ENCODE peak calls at places on chromosomes 5 and 9, in ten cellular contexts. R, U, Z, L, X, Q, E, I, J and A are unnamed samples.

GRCh38 chr9:93026640-93027039 is 31.9 kb upstream of the SUSD3 start:
- DNase-seq in E (no peak), I (no peak), U (no peak), Z (no peak), Q (no peak), R (no peak), J (no peak), L (no peak), X (no peak), A (no peak)

GRCh38 chr9:4590430-4591122 is 71.5 kb upstream of the PLPP6 start:
- DNase-seq in J (no peak), I (peak), R (peak), E (no peak), X (no peak), L (no peak), Z (no peak), U (no peak), Q (no peak), A (no peak)

GRCh38 chr9:112945620-112946208 is 55.0 kb upstream of the SLC46A2 start:
- DNase-seq in E (peak), R (no peak), X (no peak), L (peak), I (no peak), Q (no peak), J (no peak), U (no peak), Z (no peak), A (no peak)

GRCh38 chr9:135885100-135885853 is 22.1 kb downstream of the CAMSAP1 start:
- DNase-seq in U (no peak), E (no peak), Q (no peak), R (no peak), I (no peak), Z (no peak), X (no peak), J (no peak), L (peak), A (no peak)

GRCh38 chr9:131276891-131277672 is 772 bp upstream of the FAM78A start:
- DNase-seq in Q (no peak), Z (peak), X (peak), E (no peak), J (no peak), L (peak), R (no peak), U (no peak), I (no peak), A (no peak)

GRCh38 chr5:96565843-96566242 is 96.3 kb upstream of the CAST start:
- DNase-seq in U (no peak), J (peak), Q (no peak), R (peak), X (no peak), E (no peak), L (no peak), Z (no peak), I (no peak), A (no peak)

GRCh38 chr5:62152394-62153123 is 153.4 kb upstream of the KIF2A start:
- DNase-seq in X (no peak), U (no peak), I (no peak), J (peak), Z (no peak), L (no peak), Q (no peak), R (no peak), E (no peak), A (no peak)

GRCh38 chr9:72596451-72597180 is 75.2 kb downstream of the TMC1 start:
- DNase-seq in J (no peak), Z (no peak), E (no peak), U (no peak), Q (no peak), R (no peak), L (no peak), I (no peak), X (no peak), A (no peak)

GRCh38 chr9:135034106-135034505 is 53.4 kb upstream of the OLFM1 start:
- DNase-seq in L (no peak), Z (peak), E (no peak), U (no peak), J (no peak), I (no peak), R (no peak), X (no peak), Q (no peak), A (peak)

GRCh38 chr5:34944460-34945047 is 15.2 kb downstream of the DNAJC21 start:
- DNase-seq in I (no peak), X (no peak), J (no peak), U (no peak), E (no peak), L (no peak), Z (no peak), R (no peak), Q (no peak), A (no peak)

GRCh38 chr9:34328500-34328982 is 527 bp downstream of the KIF24 start:
- DNase-seq in L (no peak), R (no peak), E (peak), Z (no peak), Q (no peak), I (no peak), J (peak), U (no peak), X (no peak), A (no peak)

GRCh38 chr5:78557601-78558000 is 91.0 kb downstream of the LHFPL2 start:
- DNase-seq in L (no peak), U (no peak), Z (no peak), Q (no peak), I (no peak), E (no peak), R (no peak), J (no peak), X (no peak), A (no peak)

GRCh38 chr9:96674914-96675538 is 19.9 kb upstream of the PRXL2C start:
- DNase-seq in J (no peak), L (no peak), I (no peak), E (no peak), X (no peak), R (no peak), Q (peak), Z (no peak), U (no peak), A (no peak)

GRCh38 chr9:79014929-79015699 is 556.7 kb upstream of the TLE4 start:
- DNase-seq in U (no peak), L (no peak), X (no peak), R (no peak), E (no peak), Z (no peak), J (no peak), I (no peak), Q (no peak), A (no peak)

GRCh38 chr5:114363837-114364236 is 2.0 kb downstream of the KCNN2 start:
- DNase-seq in I (no peak), X (no peak), R (no peak), U (no peak), Z (no peak), L (no peak), J (peak), E (no peak), Q (no peak), A (no peak)

GRCh38 chr9:135299651-135300345 is 179.8 kb upstream of the PPP1R26 start:
- DNase-seq in I (peak), Q (no peak), L (no peak), U (no peak), R (no peak), Z (no peak), J (no peak), E (no peak), X (peak), A (peak)

GRCh38 chr5:16574789-16575785 is 41.7 kb downstream of the RETREG1 start:
- DNase-seq in X (no peak), J (no peak), I (no peak), Z (no peak), Q (peak), L (peak), E (no peak), U (no peak), R (peak), A (no peak)

GRCh38 chr5:173884402-173885053 is 3.6 kb upstream of the CPEB4 start:
- DNase-seq in R (no peak), U (no peak), Z (peak), I (no peak), Q (no peak), J (no peak), L (peak), E (peak), X (no peak), A (no peak)

GRCh38 chr5:121870489-121870888 is 18.8 kb downstream of the FTMT start:
- DNase-seq in R (no peak), Z (no peak), L (no peak), J (no peak), E (no peak), Q (no peak), X (no peak), U (no peak), I (no peak), A (no peak)

GRCh38 chr9:133888048-133888778 is 103.9 kb downstream of the VAV2 start:
- DNase-seq in E (no peak), R (no peak), Q (no peak), Z (no peak), X (no peak), J (peak), U (no peak), I (no peak), L (no peak), A (no peak)

GRCh38 chr5:131747180-131748105 is 49.4 kb downstream of the FNIP1 start:
- DNase-seq in J (no peak), Q (no peak), I (no peak), R (no peak), X (no peak), U (no peak), L (no peak), Z (no peak), E (no peak), A (no peak)

GRCh38 chr5:132209131-132209530 is 18.5 kb downstream of the P4HA2 start:
- DNase-seq in U (no peak), X (no peak), L (no peak), I (no peak), E (no peak), Q (no peak), J (no peak), Z (no peak), R (no peak), A (no peak)

GRCh38 chr9:77587036-77587435 is 61.1 kb downstream of the GNA14 start:
- DNase-seq in Z (no peak), X (no peak), E (no peak), R (no peak), Q (no peak), U (no peak), J (no peak), L (no peak), I (no peak), A (no peak)

GRCh38 chr5:139759219-139759721 is 36.3 kb upstream of the PSD2 start:
- DNase-seq in Z (no peak), I (no peak), E (no peak), J (no peak), R (no peak), U (no peak), L (no peak), Q (no peak), X (no peak), A (peak)

GRCh38 chr5:57822651-57823050 is 340.0 kb upstream of the ACTBL2 start:
- DNase-seq in R (no peak), L (no peak), I (no peak), Q (no peak), U (no peak), E (no peak), J (no peak), X (no peak), Z (no peak), A (no peak)

GRCh38 chr5:36502608-36503007 is 103.8 kb upstream of the SLC1A3 start:
- DNase-seq in Z (no peak), Q (peak), E (no peak), J (no peak), U (no peak), L (no peak), I (peak), X (no peak), R (peak), A (no peak)